ENCODE peak calls at places on chromosome 10, in ten cellular contexts. N is transverse colon, L is stomach, U is GM12878, P is HCT116, G is spleen, B is GM12891, J is GM23338, T is sigmoid colon, E is HepG2. S is an unnamed sample.

GRCh38 chr10:6600224-6600987 is 20.3 kb upstream of the PRKCQ start:
- DNase-seq in N (no peak), L (no peak), U (no peak), P (no peak), G (no peak), B (no peak), J (no peak), T (no peak), E (no peak), S (no peak)

GRCh38 chr10:48497965-48498770 is 106.7 kb downstream of the ARHGAP22 start:
- DNase-seq in N (no peak), L (peak; percentile 19), U (no peak), P (no peak), G (no peak), B (no peak), J (no peak), T (no peak), E (no peak), S (no peak)

GRCh38 chr10:88833722-88834121 is 17.9 kb downstream of the ANKRD22 start:
- DNase-seq in N (no peak), L (no peak), U (no peak), P (no peak), G (no peak), B (no peak), J (no peak), T (no peak), E (no peak), S (no peak)

GRCh38 chr10:95819620-95820329 is 63.8 kb downstream of the ENTPD1 start:
- DNase-seq in N (no peak), L (no peak), U (no peak), P (no peak), G (no peak), B (no peak), J (no peak), T (no peak), E (no peak), S (no peak)

GRCh38 chr10:87713707-87714106 is 54.0 kb downstream of the PAPSS2 start:
- DNase-seq in N (no peak), L (no peak), U (no peak), P (no peak), G (no peak), B (no peak), J (no peak), T (no peak), E (no peak), S (no peak)

GRCh38 chr10:68861253-68861652 is 33.9 kb downstream of the STOX1 start:
- DNase-seq in N (no peak), L (no peak), U (no peak), P (peak; percentile 15), G (no peak), B (no peak), J (peak; percentile 36), T (no peak), E (no peak), S (no peak)

GRCh38 chr10:103736763-103737162 is 118.6 kb downstream of the SH3PXD2A start:
- DNase-seq in N (no peak), L (no peak), U (no peak), P (peak; percentile 77), G (no peak), B (no peak), J (peak; percentile 95), T (no peak), E (peak; percentile 34), S (no peak)

GRCh38 chr10:128099901-128100300 is 26.3 kb downstream of the MKI67 start:
- DNase-seq in N (no peak), L (no peak), U (no peak), P (no peak), G (no peak), B (no peak), J (no peak), T (no peak), E (no peak), S (no peak)

GRCh38 chr10:87850742-87851205 is 12.6 kb downstream of the KLLN start:
- DNase-seq in N (peak; percentile 68), L (peak; percentile 68), U (no peak), P (no peak), G (peak; percentile 71), B (no peak), J (peak; percentile 89), T (peak; percentile 81), E (peak; percentile 67), S (no peak)

GRCh38 chr10:48602401-48603135 is 2.3 kb downstream of the ARHGAP22 start:
- DNase-seq in N (no peak), L (no peak), U (no peak), P (no peak), G (no peak), B (no peak), J (no peak), T (no peak), E (no peak), S (no peak)

DNA sequence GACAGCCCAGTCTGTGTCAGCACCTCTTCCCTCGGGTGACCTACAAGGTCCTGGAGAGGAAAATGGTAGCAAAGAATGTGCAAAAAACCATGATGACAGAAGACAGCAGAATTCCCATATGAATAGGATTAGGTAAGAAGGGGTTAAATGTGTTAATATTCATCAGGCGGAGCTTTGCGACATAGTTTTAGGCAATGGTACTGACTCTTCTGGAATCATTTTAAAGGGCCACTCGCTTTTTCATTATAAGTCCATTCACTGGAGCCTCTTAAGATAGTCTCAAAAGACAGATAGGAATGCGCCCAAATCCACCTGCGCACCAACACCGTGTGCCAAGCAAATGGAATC is 38.2 kb downstream of the DLG5 start:
- DNase-seq in N (no peak), L (no peak), U (no peak), P (no peak), G (no peak), B (no peak), J (no peak), T (no peak), E (no peak), S (no peak)
- TF ChIP-seq POLR2AphosphoS5 in N (no peak), L (no peak), U (no peak), P (no peak), G (no peak), B (no peak), J (no peak), T (no peak), E (no peak), S (no peak)

DNA sequence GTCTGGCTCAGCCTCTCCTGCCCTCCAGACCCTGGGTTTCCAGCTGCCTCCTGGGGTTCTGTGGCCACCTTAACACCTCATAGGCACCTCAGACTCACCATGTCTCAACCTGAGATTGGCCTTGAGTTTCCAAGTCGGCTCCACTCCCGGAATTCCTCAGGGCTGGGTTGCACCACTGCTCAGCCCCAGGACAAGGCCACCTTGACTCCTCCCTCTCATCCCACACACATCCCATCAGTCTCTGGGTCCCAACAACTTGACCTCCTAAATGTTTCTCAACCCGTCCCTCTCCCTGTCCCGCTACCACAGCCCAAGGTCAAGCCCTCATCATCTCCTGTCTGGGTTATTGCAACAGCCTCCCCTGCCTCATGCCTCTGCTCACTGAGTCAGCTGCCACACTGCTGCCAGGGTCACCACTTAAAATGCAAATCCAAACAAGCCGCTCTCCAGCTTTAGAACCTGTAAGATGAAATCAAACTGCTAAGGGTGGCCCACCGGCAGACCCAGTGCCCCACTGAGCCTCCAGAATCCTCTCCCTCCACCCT is 90.9 kb upstream of the ZMIZ1 start:
- DNase-seq in N (peak; percentile 19), L (no peak), U (no peak), P (no peak), G (no peak), B (no peak), J (no peak), T (peak; percentile 80), E (peak; percentile 89), S (no peak)
- TF ChIP-seq POLR2AphosphoS5 in N (no peak), L (peak; percentile 53), U (no peak), P (no peak), G (no peak), B (no peak), J (no peak), T (peak; percentile 35), E (no peak), S (no peak)

GRCh38 chr10:16832351-16833080 is 15.3 kb upstream of the RSU1 start:
- DNase-seq in N (peak; percentile 66), L (peak; percentile 62), U (no peak), P (no peak), G (no peak), B (no peak), J (no peak), T (no peak), E (no peak), S (no peak)

GRCh38 chr10:16828114-16828568 is 10.9 kb upstream of the RSU1 start:
- DNase-seq in N (peak; percentile 59), L (peak; percentile 48), U (peak; percentile 48), P (peak; percentile 83), G (peak; percentile 76), B (no peak), J (peak; percentile 95), T (peak; percentile 71), E (peak; percentile 69), S (no peak)

GRCh38 chr10:16822726-16823360 is 5.6 kb upstream of the RSU1 start:
- DNase-seq in N (no peak), L (no peak), U (no peak), P (no peak), G (no peak), B (no peak), J (no peak), T (no peak), E (no peak), S (no peak)

DNA sequence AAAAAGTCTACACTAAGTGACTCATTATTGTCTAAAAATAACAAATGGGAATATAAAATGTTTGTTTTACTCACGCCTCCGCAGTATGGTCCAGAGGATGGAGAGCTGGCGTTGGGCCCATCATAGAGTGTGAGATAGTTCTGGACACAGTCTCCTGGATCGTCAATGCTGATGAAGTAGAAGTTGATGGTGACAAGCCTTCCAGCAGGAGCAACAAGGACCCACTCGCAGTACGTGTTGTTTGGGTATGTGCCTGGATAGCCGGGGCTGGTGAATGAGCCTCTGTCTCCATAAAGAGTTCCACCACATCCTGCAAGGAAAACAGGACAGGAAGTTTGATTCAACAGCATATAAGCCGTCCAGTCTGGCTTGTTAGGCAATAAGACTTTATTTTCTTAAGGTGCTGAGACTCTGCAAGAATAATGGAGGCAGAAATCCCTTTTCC is 11.5 kb upstream of the RSU1 start:
- DNase-seq in N (peak; percentile 10), L (no peak), U (no peak), P (no peak), G (no peak), B (no peak), J (no peak), T (no peak), E (no peak), S (no peak)
- TF ChIP-seq POLR2AphosphoS5 in N (no peak), L (no peak), U (no peak), P (no peak), G (no peak), B (no peak), J (no peak), T (no peak), E (no peak), S (no peak)

DNA sequence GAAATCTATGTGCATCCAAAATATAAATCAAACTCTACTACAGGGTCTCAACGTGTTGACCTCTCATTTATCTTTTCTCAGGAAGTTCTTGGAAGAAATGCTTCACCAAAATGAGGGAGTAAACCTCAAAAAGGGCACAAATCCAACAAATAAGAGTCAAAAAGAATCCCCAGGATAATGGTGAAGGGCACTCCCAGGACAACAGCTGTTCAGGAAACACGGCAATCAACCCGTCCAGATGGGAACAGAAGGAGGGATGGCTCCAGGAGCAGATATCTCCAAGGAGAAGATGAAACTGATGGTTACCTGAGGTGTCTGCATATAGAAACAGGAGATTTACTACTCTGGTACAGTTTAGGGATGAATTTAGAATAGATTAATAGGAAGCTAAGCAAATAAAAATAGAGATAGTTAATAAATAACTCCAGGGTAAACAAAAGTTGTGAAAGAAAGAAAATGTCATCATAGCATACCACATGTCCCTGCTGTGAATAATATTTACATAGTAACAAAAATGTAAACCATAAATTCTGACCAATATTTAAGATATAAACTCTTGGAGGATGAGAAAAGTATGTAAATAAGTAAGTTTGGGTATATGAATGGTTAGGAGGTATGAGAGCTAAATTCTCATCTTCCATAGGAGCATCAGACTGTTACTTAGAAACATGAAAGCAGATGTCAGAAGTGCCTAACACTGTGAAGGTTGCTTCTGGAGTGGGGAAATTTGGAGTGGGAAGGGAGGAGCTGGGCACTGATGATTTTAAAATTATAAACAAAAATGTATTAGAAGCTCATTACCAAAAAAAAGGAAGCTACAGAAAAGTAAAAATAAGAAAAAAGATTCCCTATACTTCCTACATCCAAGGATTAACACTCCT is 237.5 kb upstream of the HPS1 start:
- DNase-seq in N (no peak), L (no peak), U (no peak), P (no peak), G (no peak), B (no peak), J (no peak), T (no peak), E (peak; percentile 22), S (no peak)
- TF ChIP-seq POLR2AphosphoS5 in N (no peak), L (no peak), U (no peak), P (no peak), G (no peak), B (no peak), J (no peak), T (no peak), E (no peak), S (no peak)

S was measured in GM12892.